ENCODE peak calls at places on chromosomes 16 and 17, in seven cellular contexts. L is prostate gland, C is H1, F is tibial nerve, T is BJ, Q is sigmoid colon, S is choroid plexus epithelial cell. J is an unnamed sample.

GRCh38 chr17:82536220-82537201 is 17.0 kb downstream of the FOXK2 start:
- DNase-seq in F (peak), T (peak), C (no peak), L (peak), Q (peak), S (peak), J (no peak)

GRCh38 chr17:1153795-1154546 is 25.8 kb downstream of the ABR start:
- DNase-seq in L (no peak), S (peak), T (no peak), C (no peak), Q (peak), F (no peak), J (peak)

GRCh38 chr17:4249452-4250029 is 14.2 kb downstream of the ANKFY1 start:
- DNase-seq in S (peak), C (no peak), Q (no peak), F (no peak), T (no peak), L (no peak), J (no peak)

GRCh38 chr16:81492965-81493754 is 48.6 kb downstream of the CMIP start:
- DNase-seq in F (no peak), C (no peak), S (no peak), Q (no peak), L (peak), T (no peak), J (no peak)

GRCh38 chr16:87463722-87464690 is 28.8 kb downstream of the ZCCHC14 start:
- DNase-seq in S (peak), T (no peak), L (no peak), F (no peak), C (no peak), Q (no peak), J (no peak)

GRCh38 chr17:8696951-8697745 is 47.5 kb downstream of the CCDC42 start:
- DNase-seq in L (no peak), S (peak), F (no peak), Q (no peak), T (no peak), C (no peak), J (peak)

GRCh38 chr16:57892041-57892440 is 78.9 kb downstream of the CNGB1 start:
- DNase-seq in Q (no peak), T (peak), F (no peak), S (peak), L (no peak), C (no peak), J (no peak)

GRCh38 chr17:43363181-43363925 is 35.4 kb upstream of the ARL4D start:
- DNase-seq in S (no peak), C (no peak), F (no peak), L (peak), Q (no peak), T (no peak), J (no peak)

GRCh38 chr17:45230410-45230786 is 8.7 kb downstream of the FMNL1 start:
- DNase-seq in L (no peak), C (no peak), S (no peak), T (no peak), F (no peak), Q (no peak), J (no peak)

GRCh38 chr17:27244481-27245223 is 49.3 kb upstream of the WSB1 start:
- DNase-seq in T (peak), S (peak), L (peak), F (peak), C (no peak), Q (peak), J (peak)

GRCh38 chr16:87661561-87661960 is 59.3 kb downstream of the JPH3 start:
- DNase-seq in L (no peak), C (peak), S (peak), T (no peak), F (no peak), Q (no peak), J (no peak)

GRCh38 chr16:89193021-89193575 is 7.2 kb downstream of the SLC22A31 start:
- DNase-seq in Q (no peak), L (no peak), C (peak), S (no peak), F (no peak), T (no peak), J (peak)

GRCh38 chr16:65122974-65123845 is 1.3 kb upstream of the CDH11 start:
- DNase-seq in C (no peak), F (peak), T (no peak), L (peak), S (peak), Q (peak), J (peak)

GRCh38 chr16:27240948-27241531 is 27.5 kb downstream of the NSMCE1 start:
- DNase-seq in L (no peak), C (no peak), S (peak), T (peak), Q (peak), F (no peak), J (no peak)

GRCh38 chr17:34384822-34385605 is 22.0 kb upstream of the CCL1 start:
- DNase-seq in F (no peak), L (no peak), S (no peak), C (no peak), T (no peak), Q (no peak), J (no peak)

GRCh38 chr16:27920391-27920891 is 143.1 kb downstream of the GSG1L start:
- DNase-seq in F (no peak), L (peak), Q (no peak), S (peak), C (peak), T (no peak), J (peak)

GRCh38 chr17:66466933-66467367 is 164.5 kb downstream of the PRKCA start:
- DNase-seq in Q (peak), F (no peak), S (peak), L (no peak), T (peak), C (no peak), J (no peak)

GRCh38 chr17:61635913-61636432 is 45.0 kb upstream of the NACA2 start:
- DNase-seq in L (peak), C (no peak), T (no peak), Q (no peak), S (peak), F (no peak), J (no peak)

GRCh38 chr16:1450218-1450617 is 5.9 kb upstream of the CCDC154 start:
- DNase-seq in S (no peak), F (no peak), C (no peak), L (no peak), Q (no peak), T (no peak), J (no peak)

GRCh38 chr16:20671903-20672302 is 25.6 kb downstream of the ACSM1 start:
- DNase-seq in F (no peak), L (no peak), C (no peak), Q (no peak), S (no peak), T (no peak), J (no peak)

GRCh38 chr16:85074225-85074914 is 37.9 kb downstream of the CIBAR2 start:
- DNase-seq in T (no peak), L (no peak), F (no peak), S (no peak), Q (no peak), C (no peak), J (no peak)

GRCh38 chr16:27401768-27402568 is at the start of gene IL21R:
- DNase-seq in S (peak), C (no peak), T (peak), Q (peak), F (no peak), L (no peak), J (peak)

GRCh38 chr16:72027669-72028378 is 19.3 kb downstream of the DHODH start:
- DNase-seq in F (no peak), C (no peak), T (no peak), Q (no peak), S (no peak), L (no peak), J (no peak)

GRCh38 chr17:45584092-45585036 is 93.8 kb upstream of the PLEKHM1 start:
- DNase-seq in C (no peak), S (peak), F (no peak), T (no peak), L (peak), Q (peak), J (peak)

GRCh38 chr17:80455784-80456183 is 20.6 kb downstream of the NPTX1 start:
- DNase-seq in Q (no peak), T (no peak), C (no peak), S (no peak), F (no peak), L (no peak), J (no peak)

GRCh38 chr16:58028541-58029070 is 3.1 kb downstream of the MMP15 start:
- DNase-seq in F (no peak), L (no peak), C (no peak), S (no peak), Q (no peak), T (no peak), J (no peak)

GRCh38 chr16:30757316-30757715 is 4.5 kb downstream of the CFAP119 start:
- DNase-seq in Q (peak), F (no peak), L (no peak), C (no peak), S (no peak), T (no peak), J (peak)

GRCh38 chr16:71883193-71883848 is 661 bp downstream of the ZNF821 start:
- DNase-seq in F (no peak), S (peak), C (no peak), Q (peak), L (peak), T (no peak), J (peak)

GRCh38 chr16:53775821-53776431 is 72.0 kb downstream of the FTO start:
- DNase-seq in L (peak), S (peak), Q (no peak), C (no peak), T (peak), F (no peak), J (no peak)

GRCh38 chr17:55158439-55158838 is 106.3 kb upstream of the HLF start:
- DNase-seq in Q (no peak), S (no peak), F (no peak), T (no peak), C (no peak), L (no peak), J (no peak)

GRCh38 chr16:59290718-59291117 is 556.6 kb upstream of the GOT2 start:
- DNase-seq in L (no peak), C (no peak), S (no peak), T (no peak), F (no peak), Q (no peak), J (no peak)

GRCh38 chr16:78871241-78871640 is 729.3 kb downstream of the MAF start:
- DNase-seq in T (no peak), F (no peak), L (no peak), Q (no peak), S (no peak), C (no peak), J (no peak)

GRCh38 chr16:3180445-3180878 is 7.5 kb upstream of the OR1F1 start:
- DNase-seq in L (no peak), T (no peak), F (no peak), S (no peak), Q (peak), C (no peak), J (peak)

GRCh38 chr17:61416540-61417363 is 17.1 kb downstream of the TBX2 start:
- DNase-seq in F (peak), S (peak), Q (peak), C (peak), L (peak), T (peak), J (peak)

GRCh38 chr17:75908201-75908600 is 3.5 kb upstream of the MRPL38 start:
- DNase-seq in Q (no peak), C (no peak), T (no peak), L (no peak), F (no peak), S (no peak), J (peak)

GRCh38 chr17:75457047-75457654 is 716 bp downstream of the TMEM94 start:
- DNase-seq in F (no peak), S (no peak), T (no peak), C (no peak), L (no peak), Q (no peak), J (peak)

GRCh38 chr17:31355935-31356334 is 34.5 kb upstream of the EVI2A start:
- DNase-seq in F (no peak), L (no peak), C (no peak), T (no peak), Q (no peak), S (no peak), J (no peak)

GRCh38 chr16:50190292-50190691 is 37.2 kb downstream of the TENT4B start:
- DNase-seq in Q (no peak), T (no peak), S (no peak), L (no peak), F (no peak), C (no peak), J (no peak)
- H3K4me3 ChIP-seq in Q (no peak), T (no peak), S (no peak), L (no peak), F (no peak), C (no peak), J (no peak)

DNA sequence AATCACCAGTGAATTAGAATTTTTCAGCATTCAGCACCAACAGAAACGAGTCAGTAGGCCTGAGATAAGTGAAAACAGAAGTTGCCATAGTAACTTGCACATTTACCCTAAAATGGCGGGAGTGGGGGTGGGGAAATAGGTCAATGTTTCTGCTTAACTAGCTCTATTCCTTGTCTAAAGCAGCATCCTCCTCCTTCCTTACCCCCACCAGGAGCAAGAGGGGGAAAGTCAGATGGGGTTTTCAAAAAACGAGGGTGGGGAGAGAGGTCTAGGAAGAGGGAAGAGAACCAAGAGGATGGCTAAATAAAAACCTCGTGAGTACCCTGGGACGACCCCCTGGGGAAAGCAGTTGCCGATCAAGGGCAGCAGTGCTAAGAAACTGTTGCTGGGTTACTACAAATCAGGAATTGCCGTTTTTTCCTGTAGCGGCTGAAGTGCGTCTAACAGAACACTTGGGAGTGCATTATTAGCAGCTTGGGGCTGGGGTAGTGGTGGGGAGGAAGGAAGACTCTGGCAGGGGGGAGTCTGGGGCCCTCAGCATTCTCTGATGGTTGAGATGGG is 34.4 kb upstream of the MNT start:
- DNase-seq in S (peak), Q (no peak), T (no peak), C (no peak), L (no peak), F (no peak), J (no peak)
- H3K4me3 ChIP-seq in S (no peak), Q (no peak), T (no peak), C (peak), L (no peak), F (no peak), J (no peak)

DNA sequence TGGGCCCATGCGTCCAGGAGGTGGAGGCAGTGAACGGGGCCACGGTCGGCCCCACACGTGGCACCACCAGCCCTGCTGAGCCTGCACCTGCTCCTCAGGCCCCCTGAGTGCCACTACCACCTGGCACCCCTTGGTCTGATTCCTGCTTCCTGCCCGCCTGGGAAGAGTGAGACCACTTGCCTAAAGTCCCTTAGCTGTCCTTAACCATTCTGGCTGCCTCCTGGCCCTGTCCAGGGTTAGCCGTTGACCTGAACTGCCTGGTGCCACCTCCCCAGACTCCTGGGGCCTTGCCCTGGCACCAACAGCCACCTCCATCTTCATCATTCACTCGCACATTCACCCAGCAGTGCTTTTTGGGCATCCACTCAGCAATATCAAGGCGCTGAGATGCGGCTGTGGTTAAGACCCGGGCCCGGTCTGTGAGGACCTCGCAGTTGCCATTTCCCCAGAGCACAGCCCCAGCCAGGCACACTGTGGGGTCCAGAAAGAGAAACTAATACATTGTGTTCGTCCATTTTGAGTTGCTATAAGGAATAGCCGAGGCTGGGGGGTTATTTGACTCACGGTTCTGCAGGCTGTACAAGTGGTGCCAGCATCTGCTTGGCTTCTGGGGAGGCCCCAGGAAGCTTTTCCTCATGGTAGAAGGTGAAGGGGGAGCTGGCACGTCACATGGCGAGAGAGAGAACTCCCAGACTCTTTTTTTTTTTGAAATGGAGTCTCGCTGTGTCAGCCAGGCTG is 318.4 kb downstream of the SEC14L1 start:
- DNase-seq in Q (no peak), F (no peak), T (no peak), L (no peak), C (no peak), S (no peak), J (no peak)
- H3K4me3 ChIP-seq in Q (no peak), F (no peak), T (no peak), L (no peak), C (no peak), S (no peak), J (no peak)

GRCh38 chr17:48543854-48544355 is 1.0 kb downstream of the HOXB2 start:
- DNase-seq in F (no peak), L (no peak), S (no peak), Q (no peak), T (no peak), C (no peak), J (no peak)

GRCh38 chr17:48545539-48545938 is 630 bp upstream of the HOXB2 start:
- DNase-seq in Q (peak), T (no peak), C (no peak), F (no peak), L (no peak), S (no peak), J (no peak)

GRCh38 chr17:48544356-48545021 is 420 bp downstream of the HOXB2 start:
- DNase-seq in Q (peak), S (no peak), L (peak), T (no peak), F (peak), C (no peak), J (peak)

GRCh38 chr17:48546187-48546923 is 1.4 kb upstream of the HOXB2 start:
- DNase-seq in L (no peak), S (no peak), F (no peak), C (no peak), Q (peak), T (no peak), J (no peak)

DNA sequence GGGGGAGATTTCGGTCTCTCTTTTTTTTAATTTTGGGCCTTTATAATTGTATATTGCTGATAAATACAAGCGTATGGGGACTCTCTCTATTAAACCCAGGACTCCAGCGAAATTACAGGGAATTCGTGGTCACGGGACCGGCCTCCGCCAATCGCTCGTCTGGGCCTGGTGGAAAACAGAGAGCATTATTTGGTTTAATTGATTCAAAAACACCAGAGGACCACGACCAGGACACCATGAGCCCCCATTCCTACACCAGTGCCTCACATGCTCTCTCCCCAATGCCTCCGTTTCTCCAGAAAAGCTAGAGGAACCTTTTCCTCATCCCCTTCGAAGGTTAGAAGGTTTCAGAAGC is at the start of gene HOXB2:
- DNase-seq in F (no peak), L (no peak), S (no peak), T (no peak), Q (no peak), C (no peak), J (no peak)
- H3K4me3 ChIP-seq in F (peak), L (peak), S (no peak), T (peak), Q (peak), C (no peak), J (peak)

J was measured in aorta.